ENCODE peak calls at places on chromosomes 11 and 22, in nine cellular contexts. One of them, this sample, is unnamed.
A peak's percentile ranks its signal among the peaks of the same experiment; 100 is the strongest.

GRCh38 chr11:55607545-55607944 is at the start of gene OR4C11:
- DNase-seq in kidney epithelial cell: no peak
- DNase-seq in stimulated activated CD4-positive, alpha-beta T cell treated with anti-CD3 and anti-CD28 coated beads, Interleukin-1b, Interleukin-23, amount 100 ng/mL, for 24 hours: no peak
- DNase-seq in mucosa of descending colon: no peak
- DNase-seq in kidney tubule cell: no peak
- DNase-seq in aorta: no peak
- DNase-seq in left cardiac atrium: no peak
- DNase-seq in stromal cell of bone marrow: no peak
- DNase-seq in stomach: no peak
- DNase-seq in this sample: no peak

GRCh38 chr11:88344869-88345268 is 7.3 kb upstream of the CTSC start:
- DNase-seq in kidney epithelial cell: no peak
- DNase-seq in stimulated activated CD4-positive, alpha-beta T cell treated with anti-CD3 and anti-CD28 coated beads, Interleukin-1b, Interleukin-23, amount 100 ng/mL, for 24 hours: no peak
- DNase-seq in mucosa of descending colon: no peak
- DNase-seq in kidney tubule cell: no peak
- DNase-seq in aorta: no peak
- DNase-seq in left cardiac atrium: no peak
- DNase-seq in stromal cell of bone marrow: no peak
- DNase-seq in stomach: no peak
- DNase-seq in this sample: no peak

GRCh38 chr22:16955678-16956210 is 52.3 kb downstream of the GAB4 start:
- DNase-seq in kidney epithelial cell: no peak
- DNase-seq in stimulated activated CD4-positive, alpha-beta T cell treated with anti-CD3 and anti-CD28 coated beads, Interleukin-1b, Interleukin-23, amount 100 ng/mL, for 24 hours: no peak
- DNase-seq in mucosa of descending colon: no peak
- DNase-seq in kidney tubule cell: peak; percentile 49
- DNase-seq in aorta: no peak
- DNase-seq in left cardiac atrium: peak; percentile 46
- DNase-seq in stromal cell of bone marrow: no peak
- DNase-seq in stomach: no peak
- DNase-seq in this sample: no peak

GRCh38 chr11:65279713-65280459 is 18.1 kb downstream of the POLA2 start:
- DNase-seq in kidney epithelial cell: peak; percentile 97
- DNase-seq in stimulated activated CD4-positive, alpha-beta T cell treated with anti-CD3 and anti-CD28 coated beads, Interleukin-1b, Interleukin-23, amount 100 ng/mL, for 24 hours: peak; percentile 45
- DNase-seq in mucosa of descending colon: no peak
- DNase-seq in kidney tubule cell: peak; percentile 96
- DNase-seq in aorta: no peak
- DNase-seq in left cardiac atrium: peak; percentile 76
- DNase-seq in stromal cell of bone marrow: peak; percentile 74
- DNase-seq in stomach: peak; percentile 38
- DNase-seq in this sample: no peak

GRCh38 chr11:87265915-87266314 is 228.2 kb downstream of the TMEM135 start:
- DNase-seq in kidney epithelial cell: no peak
- DNase-seq in stimulated activated CD4-positive, alpha-beta T cell treated with anti-CD3 and anti-CD28 coated beads, Interleukin-1b, Interleukin-23, amount 100 ng/mL, for 24 hours: no peak
- DNase-seq in mucosa of descending colon: no peak
- DNase-seq in kidney tubule cell: no peak
- DNase-seq in aorta: no peak
- DNase-seq in left cardiac atrium: no peak
- DNase-seq in stromal cell of bone marrow: no peak
- DNase-seq in stomach: no peak
- DNase-seq in this sample: no peak

GRCh38 chr11:65891180-65892136 is 985 bp downstream of the CCDC85B start:
- DNase-seq in kidney epithelial cell: no peak
- DNase-seq in stimulated activated CD4-positive, alpha-beta T cell treated with anti-CD3 and anti-CD28 coated beads, Interleukin-1b, Interleukin-23, amount 100 ng/mL, for 24 hours: no peak
- DNase-seq in mucosa of descending colon: no peak
- DNase-seq in kidney tubule cell: no peak
- DNase-seq in aorta: no peak
- DNase-seq in left cardiac atrium: peak; percentile 82
- DNase-seq in stromal cell of bone marrow: no peak
- DNase-seq in stomach: no peak
- DNase-seq in this sample: peak; percentile 57

GRCh38 chr11:30107899-30108298 is 91.1 kb upstream of the KCNA4 start:
- DNase-seq in kidney epithelial cell: peak; percentile 79
- DNase-seq in stimulated activated CD4-positive, alpha-beta T cell treated with anti-CD3 and anti-CD28 coated beads, Interleukin-1b, Interleukin-23, amount 100 ng/mL, for 24 hours: no peak
- DNase-seq in mucosa of descending colon: no peak
- DNase-seq in kidney tubule cell: peak; percentile 79
- DNase-seq in aorta: no peak
- DNase-seq in left cardiac atrium: no peak
- DNase-seq in stromal cell of bone marrow: peak; percentile 91
- DNase-seq in stomach: no peak
- DNase-seq in this sample: no peak

GRCh38 chr11:73156114-73156513 is 14.0 kb upstream of the FCHSD2 start:
- DNase-seq in kidney epithelial cell: no peak
- DNase-seq in stimulated activated CD4-positive, alpha-beta T cell treated with anti-CD3 and anti-CD28 coated beads, Interleukin-1b, Interleukin-23, amount 100 ng/mL, for 24 hours: no peak
- DNase-seq in mucosa of descending colon: no peak
- DNase-seq in kidney tubule cell: no peak
- DNase-seq in aorta: no peak
- DNase-seq in left cardiac atrium: no peak
- DNase-seq in stromal cell of bone marrow: no peak
- DNase-seq in stomach: no peak
- DNase-seq in this sample: no peak

GRCh38 chr11:82900277-82901164 is at the start of gene PRCP:
- DNase-seq in kidney epithelial cell: peak; percentile 70
- DNase-seq in stimulated activated CD4-positive, alpha-beta T cell treated with anti-CD3 and anti-CD28 coated beads, Interleukin-1b, Interleukin-23, amount 100 ng/mL, for 24 hours: peak; percentile 89
- DNase-seq in mucosa of descending colon: peak; percentile 97
- DNase-seq in kidney tubule cell: peak; percentile 94
- DNase-seq in aorta: peak; percentile 97
- DNase-seq in left cardiac atrium: peak; percentile 95
- DNase-seq in stromal cell of bone marrow: peak; percentile 73
- DNase-seq in stomach: peak; percentile 96
- DNase-seq in this sample: peak; percentile 94

GRCh38 chr22:48301421-48301820 is 1526.3 kb downstream of the BRD1 start:
- DNase-seq in kidney epithelial cell: no peak
- DNase-seq in stimulated activated CD4-positive, alpha-beta T cell treated with anti-CD3 and anti-CD28 coated beads, Interleukin-1b, Interleukin-23, amount 100 ng/mL, for 24 hours: no peak
- DNase-seq in mucosa of descending colon: no peak
- DNase-seq in kidney tubule cell: no peak
- DNase-seq in aorta: no peak
- DNase-seq in left cardiac atrium: no peak
- DNase-seq in stromal cell of bone marrow: no peak
- DNase-seq in stomach: no peak
- DNase-seq in this sample: no peak

GRCh38 chr22:36727110-36727509 is 23.6 kb upstream of the CACNG2 start:
- DNase-seq in kidney epithelial cell: no peak
- DNase-seq in stimulated activated CD4-positive, alpha-beta T cell treated with anti-CD3 and anti-CD28 coated beads, Interleukin-1b, Interleukin-23, amount 100 ng/mL, for 24 hours: no peak
- DNase-seq in mucosa of descending colon: no peak
- DNase-seq in kidney tubule cell: no peak
- DNase-seq in aorta: no peak
- DNase-seq in left cardiac atrium: no peak
- DNase-seq in stromal cell of bone marrow: no peak
- DNase-seq in stomach: no peak
- DNase-seq in this sample: no peak

GRCh38 chr11:13644997-13645667 is 23.3 kb upstream of the FAR1 start:
- DNase-seq in kidney epithelial cell: no peak
- DNase-seq in stimulated activated CD4-positive, alpha-beta T cell treated with anti-CD3 and anti-CD28 coated beads, Interleukin-1b, Interleukin-23, amount 100 ng/mL, for 24 hours: no peak
- DNase-seq in mucosa of descending colon: no peak
- DNase-seq in kidney tubule cell: peak; percentile 78
- DNase-seq in aorta: no peak
- DNase-seq in left cardiac atrium: no peak
- DNase-seq in stromal cell of bone marrow: no peak
- DNase-seq in stomach: no peak
- DNase-seq in this sample: no peak

GRCh38 chr22:41367680-41368542 is 13.8 kb upstream of the TEF start:
- DNase-seq in kidney epithelial cell: no peak
- DNase-seq in stimulated activated CD4-positive, alpha-beta T cell treated with anti-CD3 and anti-CD28 coated beads, Interleukin-1b, Interleukin-23, amount 100 ng/mL, for 24 hours: no peak
- DNase-seq in mucosa of descending colon: no peak
- DNase-seq in kidney tubule cell: peak; percentile 22
- DNase-seq in aorta: no peak
- DNase-seq in left cardiac atrium: peak; percentile 46
- DNase-seq in stromal cell of bone marrow: no peak
- DNase-seq in stomach: peak; percentile 49
- DNase-seq in this sample: no peak

GRCh38 chr22:42692239-42693054 is 28.2 kb downstream of the A4GALT start:
- DNase-seq in kidney epithelial cell: no peak
- DNase-seq in stimulated activated CD4-positive, alpha-beta T cell treated with anti-CD3 and anti-CD28 coated beads, Interleukin-1b, Interleukin-23, amount 100 ng/mL, for 24 hours: no peak
- DNase-seq in mucosa of descending colon: no peak
- DNase-seq in kidney tubule cell: no peak
- DNase-seq in aorta: no peak
- DNase-seq in left cardiac atrium: no peak
- DNase-seq in stromal cell of bone marrow: no peak
- DNase-seq in stomach: no peak
- DNase-seq in this sample: peak; percentile 75

GRCh38 chr11:126930100-126930841 is 70.3 kb downstream of the KIRREL3 start:
- DNase-seq in kidney epithelial cell: no peak
- DNase-seq in stimulated activated CD4-positive, alpha-beta T cell treated with anti-CD3 and anti-CD28 coated beads, Interleukin-1b, Interleukin-23, amount 100 ng/mL, for 24 hours: no peak
- DNase-seq in mucosa of descending colon: no peak
- DNase-seq in kidney tubule cell: no peak
- DNase-seq in aorta: no peak
- DNase-seq in left cardiac atrium: no peak
- DNase-seq in stromal cell of bone marrow: no peak
- DNase-seq in stomach: no peak
- DNase-seq in this sample: no peak

GRCh38 chr11:44568706-44569473 is 3.4 kb downstream of the CD82 start:
- DNase-seq in kidney epithelial cell: peak; percentile 93
- DNase-seq in stimulated activated CD4-positive, alpha-beta T cell treated with anti-CD3 and anti-CD28 coated beads, Interleukin-1b, Interleukin-23, amount 100 ng/mL, for 24 hours: peak; percentile 81
- DNase-seq in mucosa of descending colon: peak; percentile 68
- DNase-seq in kidney tubule cell: peak; percentile 95
- DNase-seq in aorta: peak; percentile 92
- DNase-seq in left cardiac atrium: peak; percentile 83
- DNase-seq in stromal cell of bone marrow: peak; percentile 87
- DNase-seq in stomach: peak; percentile 75
- DNase-seq in this sample: peak; percentile 91

GRCh38 chr11:60899021-60899936 is 7.1 kb downstream of the PRPF19 start:
- DNase-seq in kidney epithelial cell: no peak
- DNase-seq in stimulated activated CD4-positive, alpha-beta T cell treated with anti-CD3 and anti-CD28 coated beads, Interleukin-1b, Interleukin-23, amount 100 ng/mL, for 24 hours: no peak
- DNase-seq in mucosa of descending colon: peak; percentile 75
- DNase-seq in kidney tubule cell: peak; percentile 73
- DNase-seq in aorta: no peak
- DNase-seq in left cardiac atrium: no peak
- DNase-seq in stromal cell of bone marrow: peak; percentile 53
- DNase-seq in stomach: peak; percentile 39
- DNase-seq in this sample: no peak

GRCh38 chr11:44690651-44691050 is 36.1 kb upstream of the TSPAN18 start:
- DNase-seq in kidney epithelial cell: no peak
- DNase-seq in stimulated activated CD4-positive, alpha-beta T cell treated with anti-CD3 and anti-CD28 coated beads, Interleukin-1b, Interleukin-23, amount 100 ng/mL, for 24 hours: no peak
- DNase-seq in mucosa of descending colon: no peak
- DNase-seq in kidney tubule cell: no peak
- DNase-seq in aorta: peak; percentile 10
- DNase-seq in left cardiac atrium: no peak
- DNase-seq in stromal cell of bone marrow: no peak
- DNase-seq in stomach: no peak
- DNase-seq in this sample: no peak

GRCh38 chr22:47450876-47451475 is 688.5 kb downstream of the TBC1D22A start:
- DNase-seq in kidney epithelial cell: no peak
- DNase-seq in stimulated activated CD4-positive, alpha-beta T cell treated with anti-CD3 and anti-CD28 coated beads, Interleukin-1b, Interleukin-23, amount 100 ng/mL, for 24 hours: no peak
- DNase-seq in mucosa of descending colon: no peak
- DNase-seq in kidney tubule cell: no peak
- DNase-seq in aorta: no peak
- DNase-seq in left cardiac atrium: no peak
- DNase-seq in stromal cell of bone marrow: no peak
- DNase-seq in stomach: no peak
- DNase-seq in this sample: no peak

GRCh38 chr11:112822478-112823274 is 138.5 kb upstream of the NCAM1 start:
- DNase-seq in kidney epithelial cell: no peak
- DNase-seq in stimulated activated CD4-positive, alpha-beta T cell treated with anti-CD3 and anti-CD28 coated beads, Interleukin-1b, Interleukin-23, amount 100 ng/mL, for 24 hours: no peak
- DNase-seq in mucosa of descending colon: no peak
- DNase-seq in kidney tubule cell: no peak
- DNase-seq in aorta: no peak
- DNase-seq in left cardiac atrium: no peak
- DNase-seq in stromal cell of bone marrow: no peak
- DNase-seq in stomach: peak; percentile 62
- DNase-seq in this sample: no peak

GRCh38 chr11:9783986-9784385 is 120.1 kb downstream of the SWAP70 start:
- DNase-seq in kidney epithelial cell: no peak
- DNase-seq in stimulated activated CD4-positive, alpha-beta T cell treated with anti-CD3 and anti-CD28 coated beads, Interleukin-1b, Interleukin-23, amount 100 ng/mL, for 24 hours: no peak
- DNase-seq in mucosa of descending colon: no peak
- DNase-seq in kidney tubule cell: no peak
- DNase-seq in aorta: no peak
- DNase-seq in left cardiac atrium: no peak
- DNase-seq in stromal cell of bone marrow: no peak
- DNase-seq in stomach: no peak
- DNase-seq in this sample: no peak

GRCh38 chr11:93549986-93550385 is 6.8 kb upstream of the SMCO4 start:
- DNase-seq in kidney epithelial cell: no peak
- DNase-seq in stimulated activated CD4-positive, alpha-beta T cell treated with anti-CD3 and anti-CD28 coated beads, Interleukin-1b, Interleukin-23, amount 100 ng/mL, for 24 hours: no peak
- DNase-seq in mucosa of descending colon: no peak
- DNase-seq in kidney tubule cell: no peak
- DNase-seq in aorta: no peak
- DNase-seq in left cardiac atrium: no peak
- DNase-seq in stromal cell of bone marrow: no peak
- DNase-seq in stomach: no peak
- DNase-seq in this sample: no peak

GRCh38 chr11:67356867-67357561 is 3.7 kb upstream of the POLD4 start:
- DNase-seq in kidney epithelial cell: no peak
- DNase-seq in stimulated activated CD4-positive, alpha-beta T cell treated with anti-CD3 and anti-CD28 coated beads, Interleukin-1b, Interleukin-23, amount 100 ng/mL, for 24 hours: peak; percentile 51
- DNase-seq in mucosa of descending colon: peak; percentile 76
- DNase-seq in kidney tubule cell: peak; percentile 90
- DNase-seq in aorta: no peak
- DNase-seq in left cardiac atrium: peak; percentile 54
- DNase-seq in stromal cell of bone marrow: peak; percentile 56
- DNase-seq in stomach: peak; percentile 79
- DNase-seq in this sample: peak; percentile 53

This sample was measured in Peyer's patch.